ENCODE peak calls at places on chromosome 16, in eight cellular contexts. X, G, N, T, B, A, M and L are unnamed samples.

GRCh38 chr16:1351582-1352362 is at the start of the genes GNPTG and TSR3:
- DNase-seq in T (peak), G (peak), M (peak), A (peak), X (peak), N (peak), B (peak), L (peak)

GRCh38 chr16:72857841-72858594 is 189.9 kb downstream of the ZFHX3 start:
- DNase-seq in B (no peak), T (no peak), A (no peak), G (no peak), M (no peak), X (no peak), N (no peak), L (no peak)

GRCh38 chr16:77273815-77274214 is 74.6 kb downstream of the SYCE1L start:
- DNase-seq in A (no peak), G (no peak), X (no peak), N (no peak), M (no peak), B (no peak), T (no peak), L (peak)

GRCh38 chr16:8589293-8590160 is 784 bp downstream of the TMEM114 start:
- DNase-seq in G (no peak), M (no peak), A (no peak), B (no peak), N (no peak), T (no peak), X (peak), L (no peak)

GRCh38 chr16:78437352-78437968 is 338.0 kb downstream of the WWOX start:
- DNase-seq in T (peak), M (no peak), A (no peak), N (peak), X (peak), B (no peak), G (peak), L (peak)

GRCh38 chr16:25413962-25414361 is 156.3 kb upstream of the ZKSCAN2 start:
- DNase-seq in A (no peak), M (no peak), N (no peak), G (no peak), B (no peak), X (no peak), T (no peak), L (peak)

GRCh38 chr16:11016993-11017392 is 72.6 kb downstream of the CLEC16A start:
- DNase-seq in X (no peak), G (peak), B (no peak), N (peak), A (peak), T (peak), M (no peak), L (no peak)

GRCh38 chr16:87241135-87241771 is 75.9 kb downstream of the C16orf95 start:
- DNase-seq in N (no peak), M (no peak), A (no peak), G (no peak), B (no peak), T (no peak), X (no peak), L (no peak)

GRCh38 chr16:23410176-23410575 is 42.8 kb downstream of the COG7 start:
- DNase-seq in T (no peak), A (no peak), X (no peak), M (no peak), G (no peak), B (no peak), N (no peak), L (no peak)

GRCh38 chr16:3607161-3607560 is 4.2 kb downstream of the SLX4 start:
- DNase-seq in M (no peak), G (no peak), N (no peak), A (no peak), X (no peak), T (no peak), B (no peak), L (no peak)

GRCh38 chr16:22008215-22009142 is 568 bp downstream of the MOSMO start:
- DNase-seq in B (no peak), T (peak), X (peak), G (no peak), N (no peak), A (no peak), M (no peak), L (peak)

GRCh38 chr16:30786936-30787612 is at the start of gene ZNF629:
- DNase-seq in M (no peak), B (no peak), G (peak), X (peak), T (peak), N (peak), A (peak), L (peak)

GRCh38 chr16:85878875-85879274 is 20.1 kb upstream of the IRF8 start:
- DNase-seq in T (peak), A (no peak), M (no peak), B (no peak), N (no peak), X (no peak), G (peak), L (no peak)

GRCh38 chr16:84198401-84198800 is 7.4 kb downstream of the ADAD2 start:
- DNase-seq in A (no peak), B (no peak), X (no peak), G (no peak), M (no peak), N (no peak), T (no peak), L (peak)

GRCh38 chr16:27046958-27047357 is 19.8 kb upstream of the C16orf82 start:
- DNase-seq in T (no peak), A (no peak), G (no peak), X (no peak), N (no peak), M (no peak), B (no peak), L (no peak)

GRCh38 chr16:66508914-66509496 is 40.9 kb downstream of the TK2 start:
- DNase-seq in A (no peak), M (no peak), B (no peak), G (no peak), N (no peak), X (no peak), T (no peak), L (no peak)

GRCh38 chr16:48978501-48978900 is 303.1 kb downstream of the CBLN1 start:
- DNase-seq in B (no peak), X (no peak), N (no peak), M (no peak), A (no peak), G (no peak), T (no peak), L (no peak)

GRCh38 chr16:57126412-57126811 is 34.0 kb downstream of the CPNE2 start:
- DNase-seq in M (no peak), B (no peak), N (no peak), G (no peak), T (no peak), A (no peak), X (no peak), L (no peak)

GRCh38 chr16:87582221-87582965 is 19.9 kb upstream of the JPH3 start:
- DNase-seq in M (no peak), G (no peak), B (no peak), X (peak), A (no peak), T (no peak), N (no peak), L (peak)

GRCh38 chr16:30526137-30526822 is at the start of gene ZNF768:
- DNase-seq in A (no peak), T (peak), M (no peak), N (peak), X (peak), B (no peak), G (peak), L (peak)

GRCh38 chr16:75433732-75434413 is 570 bp upstream of the CFDP1 start:
- DNase-seq in G (peak), M (no peak), A (no peak), N (peak), T (peak), X (peak), B (peak), L (peak)

GRCh38 chr16:89563639-89564392 is 3.3 kb downstream of the RPL13 start:
- DNase-seq in G (no peak), X (no peak), B (no peak), A (no peak), N (no peak), T (no peak), M (no peak), L (peak)

DNA sequence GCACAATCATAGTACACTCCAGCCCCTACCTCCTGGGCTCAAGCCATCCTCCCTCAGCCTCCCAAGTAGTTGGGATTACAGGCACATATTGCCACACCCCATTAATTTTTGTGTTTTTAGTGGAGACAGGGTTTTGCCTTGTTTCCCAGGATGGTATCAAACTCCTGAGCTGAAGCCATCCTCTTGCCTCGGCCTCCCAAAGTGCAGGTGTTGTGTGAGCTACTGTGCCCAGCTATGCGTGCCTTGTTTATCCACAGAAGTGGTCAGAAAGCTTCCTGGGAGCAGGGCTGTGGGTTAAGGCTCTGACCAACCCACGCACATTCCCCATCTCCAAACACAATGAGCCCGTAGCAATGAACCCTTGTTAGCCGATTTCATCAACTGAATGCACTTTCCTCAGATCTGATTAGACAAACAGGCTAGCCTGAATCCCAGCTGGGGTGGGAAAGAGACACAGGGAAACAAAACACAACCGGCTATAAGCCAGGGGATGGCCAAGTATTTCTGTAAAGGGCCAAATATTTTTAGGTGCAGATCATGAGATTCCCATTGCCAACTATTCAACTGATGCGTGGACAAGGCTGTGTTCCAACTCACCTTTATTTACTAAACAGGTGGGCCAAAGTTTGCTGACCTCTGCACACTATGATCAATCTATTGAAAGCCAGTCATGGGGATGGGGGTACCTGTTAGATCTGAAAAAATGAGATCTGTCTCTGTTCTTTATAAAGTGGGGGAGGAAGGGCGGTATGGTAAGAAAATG is 193.6 kb downstream of the CPPED1 start:
- DNase-seq in N (no peak), A (no peak), X (no peak), B (no peak), T (no peak), G (no peak), M (no peak), L (no peak)
- TF ChIP-seq MAX in N (no peak), A (no peak), X (no peak), B (no peak), T (no peak), G (no peak), M (no peak), L (no peak)

GRCh38 chr16:15032547-15033308 is 23.1 kb downstream of the NTAN1 start:
- DNase-seq in G (no peak), B (no peak), T (no peak), M (no peak), X (no peak), N (peak), A (no peak), L (no peak)
- H3K4me3 ChIP-seq in G (no peak), B (no peak), T (no peak), M (no peak), X (no peak), N (no peak), A (no peak), L (no peak)

GRCh38 chr16:53905028-53905427 is 201.1 kb downstream of the FTO start:
- DNase-seq in T (no peak), G (no peak), X (no peak), N (no peak), A (no peak), B (no peak), M (no peak), L (no peak)

GRCh38 chr16:53910990-53911389 is 207.0 kb downstream of the FTO start:
- DNase-seq in A (no peak), B (no peak), M (no peak), G (no peak), X (no peak), N (no peak), T (no peak), L (no peak)

GRCh38 chr16:53911506-53911905 is 207.6 kb downstream of the FTO start:
- DNase-seq in X (no peak), G (peak), N (no peak), T (no peak), B (no peak), A (no peak), M (no peak), L (peak)

GRCh38 chr16:53912155-53912554 is 208.2 kb downstream of the FTO start:
- DNase-seq in A (no peak), M (peak), B (no peak), G (no peak), N (no peak), T (no peak), X (no peak), L (no peak)

DNA sequence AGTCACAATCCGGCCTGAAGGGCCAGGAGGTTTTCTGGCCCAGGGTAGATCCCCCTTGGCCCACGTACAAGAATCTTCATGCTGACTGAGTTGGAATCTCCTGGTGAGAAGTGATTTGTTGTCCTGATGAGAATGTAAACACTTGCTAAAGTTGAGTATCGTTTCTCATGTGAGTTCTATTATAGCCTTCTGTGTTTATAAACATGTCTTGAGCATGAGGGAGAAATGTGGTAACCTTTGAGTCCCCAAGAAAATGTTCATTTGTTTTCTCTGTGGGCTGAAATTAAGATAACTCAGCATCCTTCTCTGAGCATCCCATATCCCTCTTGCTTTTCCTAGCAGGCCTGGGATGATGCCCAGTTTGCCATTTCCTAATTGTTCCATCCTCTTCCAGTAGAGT is 204.8 kb downstream of the FTO start:
- DNase-seq in A (no peak), G (no peak), M (no peak), T (no peak), X (no peak), N (no peak), B (no peak), L (no peak)
- TF ChIP-seq MAX in A (no peak), G (no peak), M (no peak), T (no peak), X (no peak), N (no peak), B (no peak), L (no peak)

GRCh38 chr16:41439-42068 is 11.9 kb downstream of the POLR3K start:
- DNase-seq in M (no peak), N (no peak), T (no peak), X (no peak), A (no peak), B (no peak), G (no peak), L (no peak)

GRCh38 chr16:44655-45054 is 8.8 kb downstream of the POLR3K start:
- DNase-seq in T (no peak), B (no peak), A (no peak), X (no peak), N (no peak), M (no peak), G (no peak), L (no peak)

GRCh38 chr16:43294-43693 is 10.1 kb downstream of the POLR3K start:
- DNase-seq in T (no peak), B (no peak), X (no peak), M (no peak), N (no peak), A (no peak), G (no peak), L (no peak)

GRCh38 chr16:38941-39892 is 14.2 kb downstream of the POLR3K start:
- DNase-seq in N (no peak), G (no peak), B (no peak), T (no peak), A (no peak), X (no peak), M (peak), L (peak)

GRCh38 chr16:42069-42457 is 11.3 kb downstream of the POLR3K start:
- DNase-seq in T (no peak), X (no peak), B (no peak), G (no peak), A (no peak), M (no peak), N (no peak), L (no peak)
- H3K4me3 ChIP-seq in T (no peak), X (no peak), B (no peak), G (no peak), A (no peak), M (no peak), N (no peak), L (no peak)